ENCODE peak calls at places on chromosomes 12 and 14, in ten cellular contexts. J is lung, E is GM13977, X is AG10803, A is A549, V is endothelial cell of umbilical vein, R is lower leg skin, W is prostate gland, D is OCI-LY7, F is foreskin fibroblast. L is an unnamed sample.

GRCh38 chr12:29534935-29535334 is 37.4 kb upstream of the OVCH1 start:
- DNase-seq in J (no peak), E (no peak), X (no peak), A (no peak), V (no peak), R (no peak), W (no peak), D (no peak), F (peak; percentile 41), L (no peak)

GRCh38 chr12:106147956-106148355 is 9.2 kb upstream of the NUAK1 start:
- DNase-seq in J (no peak), E (no peak), X (no peak), A (no peak), V (no peak), R (no peak), W (peak; percentile 51), D (no peak), F (no peak), L (no peak)

GRCh38 chr12:64205542-64205941 is 16.6 kb downstream of the KICS2 start:
- DNase-seq in J (no peak), E (no peak), X (no peak), A (no peak), V (no peak), R (no peak), W (no peak), D (no peak), F (no peak), L (no peak)

GRCh38 chr14:54686219-54686870 is 119.4 kb downstream of the SAMD4A start:
- DNase-seq in J (no peak), E (no peak), X (peak; percentile 91), A (no peak), V (peak; percentile 96), R (peak; percentile 68), W (no peak), D (no peak), F (peak; percentile 91), L (no peak)

GRCh38 chr14:33435911-33436310 is 497.2 kb downstream of the NPAS3 start:
- DNase-seq in J (no peak), E (no peak), X (peak; percentile 68), A (no peak), V (no peak), R (no peak), W (no peak), D (no peak), F (peak; percentile 14), L (no peak)

GRCh38 chr14:72699852-72700257 is 194.0 kb downstream of the DPF3 start:
- DNase-seq in J (peak; percentile 35), E (no peak), X (peak; percentile 96), A (no peak), V (peak; percentile 4), R (peak; percentile 51), W (no peak), D (no peak), F (peak; percentile 94), L (no peak)

GRCh38 chr14:52551696-52552062 is 626 bp downstream of the TXNDC16 start:
- DNase-seq in J (no peak), E (no peak), X (peak; percentile 22), A (no peak), V (peak; percentile 62), R (no peak), W (peak; percentile 38), D (peak; percentile 55), F (peak; percentile 70), L (no peak)

GRCh38 chr12:6458281-6459003 is 6.6 kb downstream of the TAPBPL start:
- DNase-seq in J (no peak), E (no peak), X (no peak), A (no peak), V (no peak), R (no peak), W (no peak), D (no peak), F (no peak), L (no peak)

GRCh38 chr12:127178039-127178438 is 1088.9 kb upstream of the TMEM132C start:
- DNase-seq in J (no peak), E (no peak), X (no peak), A (no peak), V (no peak), R (no peak), W (no peak), D (no peak), F (no peak), L (no peak)

GRCh38 chr12:127176804-127177203 is 1090.2 kb upstream of the TMEM132C start:
- DNase-seq in J (no peak), E (no peak), X (no peak), A (no peak), V (no peak), R (no peak), W (no peak), D (no peak), F (no peak), L (no peak)

GRCh38 chr12:127174881-127175280 is 1092.1 kb upstream of the TMEM132C start:
- DNase-seq in J (no peak), E (no peak), X (peak; percentile 65), A (no peak), V (no peak), R (no peak), W (no peak), D (no peak), F (peak; percentile 92), L (no peak)

GRCh38 chr12:127172857-127173256 is 1094.1 kb upstream of the TMEM132C start:
- DNase-seq in J (no peak), E (no peak), X (peak; percentile 46), A (no peak), V (no peak), R (no peak), W (no peak), D (no peak), F (peak; percentile 45), L (no peak)

DNA sequence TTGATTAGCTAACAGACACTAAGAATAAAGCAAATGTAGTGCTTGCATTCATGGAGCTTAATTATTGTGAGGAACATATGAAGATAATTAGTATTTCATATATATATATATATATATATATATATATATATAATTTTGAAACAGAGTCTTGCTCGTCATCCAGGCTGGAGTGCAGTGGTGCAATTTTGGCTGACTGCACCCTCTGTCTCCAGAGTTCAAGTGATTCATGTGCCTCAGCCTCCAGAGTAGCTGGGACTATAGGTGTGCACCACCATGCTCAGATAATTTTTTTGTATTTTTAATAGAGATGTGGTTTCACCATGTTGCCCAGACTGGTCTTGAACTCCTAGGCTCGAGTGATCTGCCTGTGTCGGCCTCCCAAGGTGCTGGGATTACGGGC is 1091.6 kb upstream of the TMEM132C start:
- DNase-seq in J (no peak), E (no peak), X (no peak), A (no peak), V (no peak), R (no peak), W (no peak), D (no peak), F (peak; percentile 57), L (no peak)
- TF ChIP-seq CTCF in J (no peak), E (no peak), X (no peak), A (no peak), V (no peak), R (no peak), W (no peak), D (no peak), F (no peak), L (no peak)

GRCh38 chr12:111599459-111600295 is 562 bp upstream of the ATXN2 start:
- DNase-seq in J (peak; percentile 91), E (peak; percentile 93), X (peak; percentile 97), A (peak; percentile 87), V (peak; percentile 89), R (peak; percentile 84), W (peak; percentile 81), D (peak; percentile 95), F (peak; percentile 98), L (peak; percentile 93)

GRCh38 chr12:111598637-111599458 is at the start of gene ATXN2:
- DNase-seq in J (peak; percentile 67), E (peak; percentile 95), X (peak; percentile 74), A (peak; percentile 63), V (peak; percentile 46), R (peak; percentile 30), W (peak; percentile 55), D (peak; percentile 85), F (peak; percentile 84), L (peak; percentile 42)

GRCh38 chr12:111605931-111606625 is 7.0 kb upstream of the ATXN2 start:
- DNase-seq in J (no peak), E (no peak), X (no peak), A (no peak), V (no peak), R (no peak), W (no peak), D (no peak), F (no peak), L (no peak)

GRCh38 chr12:111600296-111600562 is 1.1 kb upstream of the ATXN2 start:
- DNase-seq in J (no peak), E (no peak), X (no peak), A (no peak), V (no peak), R (no peak), W (no peak), D (peak; percentile 11), F (no peak), L (no peak)

DNA sequence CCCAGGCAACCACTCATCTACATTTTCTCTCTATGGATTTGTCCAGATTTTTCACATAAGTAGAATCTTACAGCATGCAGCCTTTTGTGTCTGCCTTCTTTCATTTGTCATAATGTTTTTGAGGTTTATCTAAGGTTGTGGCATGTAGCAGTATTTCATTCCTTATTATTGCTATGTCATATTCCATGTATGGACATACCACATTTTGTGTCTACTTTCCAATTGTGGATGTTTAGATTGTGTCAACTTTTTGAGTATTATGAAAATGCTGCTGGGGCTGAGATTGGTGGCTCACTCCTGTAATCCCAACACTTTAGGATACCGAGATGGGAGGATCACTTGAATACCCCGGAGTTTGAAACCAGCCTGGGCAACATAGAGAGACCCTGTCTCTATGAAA is 3.2 kb upstream of the ATXN2 start:
- DNase-seq in J (no peak), E (no peak), X (no peak), A (no peak), V (no peak), R (no peak), W (no peak), D (no peak), F (no peak), L (no peak)
- TF ChIP-seq CTCF in J (no peak), E (no peak), X (no peak), A (no peak), V (no peak), R (no peak), W (no peak), D (no peak), F (no peak), L (no peak)

DNA sequence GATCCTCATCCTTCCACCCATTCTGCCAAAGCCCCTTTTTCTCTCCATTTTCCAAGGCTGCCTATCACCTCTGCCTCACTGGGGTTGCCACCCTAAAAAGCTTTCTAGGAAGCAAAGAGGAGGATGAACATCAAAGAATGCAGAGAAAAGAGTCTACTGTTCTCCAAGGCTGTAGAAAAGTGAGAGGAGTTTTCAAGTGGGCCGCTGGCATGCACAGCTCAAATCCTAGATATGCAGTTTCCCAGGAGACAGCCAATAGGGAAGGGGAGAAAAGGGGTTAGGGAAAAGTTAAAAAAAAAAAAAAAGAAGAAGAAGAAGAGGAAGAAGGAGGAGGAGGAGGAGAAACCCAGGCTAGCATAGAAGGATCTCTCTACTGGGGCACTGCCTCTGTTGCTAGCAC is 650 bp downstream of the BATF start:
- DNase-seq in J (no peak), E (no peak), X (no peak), A (no peak), V (no peak), R (no peak), W (no peak), D (no peak), F (no peak), L (no peak)
- TF ChIP-seq CTCF in J (no peak), E (no peak), X (no peak), A (no peak), V (no peak), R (no peak), W (no peak), D (no peak), F (no peak), L (no peak)

GRCh38 chr12:120495723-120496352 is at the start of gene DYNLL1:
- DNase-seq in J (peak; percentile 96), E (peak; percentile 98), X (peak; percentile 93), A (peak; percentile 99), V (peak; percentile 98), R (peak; percentile 95), W (peak; percentile 96), D (peak; percentile 98), F (peak; percentile 98), L (peak; percentile 99)
- TF ChIP-seq CTCF in J (no peak), E (no peak), X (no peak), A (no peak), V (no peak), R (no peak), W (peak; percentile 55), D (no peak), F (no peak), L (no peak)